ENCODE peak calls at places on chromosome 16, in nine cellular contexts. Z is aorta, H is Peyer's patch, I is HAP-1, R is esophagus squamous epithelium, B is choroid plexus epithelial cell, K is mammary epithelial cell, V is cardiac fibroblast, G is AG04450. J is an unnamed sample.

GRCh38 chr16:79018952-79019506 is 581.5 kb downstream of the MAF start:
- DNase-seq in Z (no peak), H (no peak), I (no peak), R (no peak), B (no peak), K (no peak), V (no peak), G (no peak), J (no peak)

GRCh38 chr16:87266846-87267245 is 50.3 kb downstream of the C16orf95 start:
- DNase-seq in Z (no peak), H (peak), I (no peak), R (no peak), B (no peak), K (no peak), V (no peak), G (no peak), J (no peak)

GRCh38 chr16:29900102-29900887 is at the start of gene ASPHD1:
- DNase-seq in Z (peak), H (peak), I (peak), R (no peak), B (peak), K (peak), V (peak), G (peak), J (peak)

GRCh38 chr16:81185416-81185815 is 53.1 kb upstream of the BCO1 start:
- DNase-seq in Z (no peak), H (no peak), I (no peak), R (no peak), B (no peak), K (no peak), V (no peak), G (no peak), J (no peak)

GRCh38 chr16:14447783-14448182 is 182.3 kb downstream of the PARN start:
- DNase-seq in Z (no peak), H (no peak), I (no peak), R (no peak), B (no peak), K (no peak), V (no peak), G (no peak), J (no peak)

GRCh38 chr16:11547517-11547916 is 39.2 kb downstream of the LITAF start:
- DNase-seq in Z (no peak), H (no peak), I (peak), R (no peak), B (no peak), K (no peak), V (no peak), G (no peak), J (no peak)

GRCh38 chr16:48272837-48273421 is 25.6 kb upstream of the ABCC11 start:
- DNase-seq in Z (no peak), H (no peak), I (no peak), R (no peak), B (peak), K (peak), V (no peak), G (no peak), J (no peak)

GRCh38 chr16:87318158-87318644 is 1.0 kb upstream of the C16orf95 start:
- DNase-seq in Z (no peak), H (no peak), I (no peak), R (no peak), B (peak), K (no peak), V (peak), G (no peak), J (peak)

DNA sequence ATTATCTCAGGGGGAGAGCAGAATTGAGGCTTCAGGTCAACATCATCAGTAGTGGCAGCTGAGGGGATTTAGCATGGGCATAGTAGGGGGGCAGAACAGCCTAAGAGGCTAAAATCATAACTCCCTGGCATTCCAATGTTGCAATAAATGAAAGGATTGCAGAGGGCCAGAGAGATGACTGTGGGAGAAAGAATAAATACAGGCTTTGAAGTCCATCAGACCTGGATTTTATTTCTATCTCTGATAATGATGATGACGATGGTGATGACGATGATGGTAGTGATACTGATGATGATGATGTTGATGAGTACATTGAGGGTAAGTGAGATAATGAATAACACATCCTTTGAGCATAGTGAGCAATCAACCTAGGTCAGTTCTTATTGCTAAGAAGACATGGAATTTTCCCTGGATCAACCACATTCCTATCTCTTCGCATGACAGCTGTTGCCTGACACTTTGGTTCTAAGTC is 107.4 kb upstream of the CDH11 start:
- DNase-seq in Z (no peak), H (no peak), I (no peak), R (no peak), B (peak), K (no peak), V (peak), G (peak), J (peak)
- H3K4me3 ChIP-seq in Z (no peak), H (no peak), I (no peak), R (no peak), B (no peak), K (no peak), V (no peak), G (no peak), J (no peak)

GRCh38 chr16:67392301-67393059 is 818 bp downstream of the TPPP3 start:
- DNase-seq in Z (peak), H (peak), I (no peak), R (no peak), B (no peak), K (no peak), V (no peak), G (no peak), J (no peak)
- H3K4me3 ChIP-seq in Z (no peak), H (peak), I (peak), R (peak), B (no peak), K (no peak), V (peak), G (peak), J (no peak)

GRCh38 chr16:27945233-27945975 is 118.1 kb downstream of the GSG1L start:
- DNase-seq in Z (peak), H (no peak), I (no peak), R (no peak), B (no peak), K (no peak), V (no peak), G (no peak), J (no peak)
- H3K4me3 ChIP-seq in Z (no peak), H (no peak), I (no peak), R (no peak), B (no peak), K (no peak), V (no peak), G (no peak), J (no peak)

DNA sequence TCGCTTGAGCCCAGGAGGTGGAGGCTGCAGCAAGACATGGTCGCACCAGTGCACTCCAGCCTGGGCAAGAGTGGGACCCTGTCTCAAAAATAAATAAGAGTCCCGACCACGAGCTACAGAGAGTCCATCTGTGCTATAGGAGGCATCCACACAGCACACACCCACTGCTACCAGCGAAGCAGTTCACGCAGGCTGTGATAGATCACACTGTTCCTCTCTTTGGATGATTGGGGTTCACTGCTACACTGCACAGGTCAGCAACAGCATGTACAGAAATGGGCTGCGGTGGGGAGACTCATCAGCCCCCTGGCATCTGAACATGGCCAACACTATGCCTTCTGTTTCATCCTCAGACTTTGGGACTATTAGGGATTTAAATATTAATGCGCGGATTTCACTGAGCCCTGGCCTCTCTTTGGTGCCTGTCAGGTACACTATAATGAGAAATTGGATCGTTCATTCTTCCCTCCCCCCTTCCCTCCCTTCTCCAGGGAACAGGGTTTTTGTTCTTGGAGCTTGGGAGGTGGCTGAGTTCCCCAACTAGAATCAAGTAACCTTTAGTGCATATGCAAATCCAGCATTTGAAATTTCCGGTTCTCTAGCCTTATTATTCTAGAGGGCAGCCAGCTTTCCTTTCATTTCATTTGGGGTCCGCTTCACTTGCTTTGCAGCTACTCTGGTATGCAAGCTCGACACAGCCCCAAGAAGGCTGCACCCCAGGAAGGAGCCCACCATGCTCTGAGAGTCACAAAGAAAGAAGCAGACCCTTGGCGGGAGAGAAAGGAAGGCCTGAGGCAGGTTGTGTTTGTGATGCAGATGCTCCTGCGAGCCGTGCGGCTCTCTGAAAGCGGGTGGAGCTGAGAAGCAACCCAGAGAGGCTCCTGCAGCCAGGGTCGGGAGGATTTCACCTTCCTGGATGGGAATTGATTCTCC is 34.1 kb downstream of the PMM2 start:
- DNase-seq in Z (no peak), H (no peak), I (peak), R (no peak), B (no peak), K (no peak), V (no peak), G (no peak), J (no peak)
- H3K4me3 ChIP-seq in Z (no peak), H (no peak), I (peak), R (no peak), B (no peak), K (no peak), V (no peak), G (no peak), J (no peak)

J was measured in fibroblast of mammary gland.